ENCODE peak calls at places on chromosomes 11 and 22, in eight cellular contexts. W is fibroblast of lung, H is neural progenitor cell, T is MM.1S, L is tibial artery, R is HCT116, C is dorsolateral prefrontal cortex, N is stomach. X is an unnamed sample.

GRCh38 chr11:34652191-34652958 is 31.5 kb downstream of the EHF start:
- DNase-seq in W (no peak), H (no peak), T (no peak), L (no peak), R (no peak), C (no peak), N (no peak), X (no peak)

GRCh38 chr11:118476676-118477075 is 40.4 kb downstream of the KMT2A start:
- DNase-seq in W (peak; percentile 46), H (no peak), T (no peak), L (no peak), R (no peak), C (no peak), N (no peak), X (no peak)

GRCh38 chr11:61716478-61717285 is 35.8 kb upstream of the MYRF start:
- DNase-seq in W (no peak), H (no peak), T (no peak), L (no peak), R (no peak), C (no peak), N (no peak), X (no peak)

GRCh38 chr11:119591836-119592310 is 137.1 kb downstream of the NECTIN1 start:
- DNase-seq in W (no peak), H (no peak), T (no peak), L (no peak), R (no peak), C (no peak), N (no peak), X (no peak)

GRCh38 chr11:33613404-33613803 is 87.2 kb downstream of the C11orf91 start:
- DNase-seq in W (no peak), H (no peak), T (no peak), L (no peak), R (no peak), C (no peak), N (no peak), X (no peak)

GRCh38 chr11:8593455-8593854 is 573 bp downstream of the STK33 start:
- DNase-seq in W (no peak), H (no peak), T (peak; percentile 33), L (no peak), R (no peak), C (no peak), N (no peak), X (no peak)

GRCh38 chr11:112412383-112412782 is 151.7 kb upstream of the PLET1 start:
- DNase-seq in W (no peak), H (no peak), T (no peak), L (no peak), R (no peak), C (no peak), N (no peak), X (no peak)

GRCh38 chr11:35418847-35419712 is at the start of gene SLC1A2:
- DNase-seq in W (no peak), H (peak; percentile 82), T (peak; percentile 28), L (no peak), R (no peak), C (no peak), N (no peak), X (no peak)

GRCh38 chr11:74689666-74690065 is 41.6 kb downstream of the CHRDL2 start:
- DNase-seq in W (peak; percentile 68), H (no peak), T (no peak), L (no peak), R (no peak), C (no peak), N (no peak), X (no peak)

GRCh38 chr22:27961182-27961581 is 42.1 kb upstream of the PITPNB start:
- DNase-seq in W (no peak), H (no peak), T (no peak), L (no peak), R (no peak), C (no peak), N (no peak), X (no peak)

GRCh38 chr22:39489094-39490068 is 12.7 kb upstream of the MIEF1 start:
- DNase-seq in W (no peak), H (no peak), T (no peak), L (no peak), R (no peak), C (no peak), N (no peak), X (no peak)

GRCh38 chr11:8361664-8362210 is 98.1 kb upstream of the LMO1 start:
- DNase-seq in W (no peak), H (no peak), T (no peak), L (no peak), R (no peak), C (no peak), N (no peak), X (no peak)

GRCh38 chr11:58505849-58506248 is 2.1 kb downstream of the OR5B21 start:
- DNase-seq in W (no peak), H (no peak), T (no peak), L (no peak), R (no peak), C (no peak), N (no peak), X (no peak)

GRCh38 chr11:123137496-123138270 is 57.4 kb downstream of the CLMP start:
- DNase-seq in W (peak; percentile 88), H (peak; percentile 75), T (no peak), L (peak; percentile 90), R (no peak), C (peak; percentile 26), N (peak; percentile 47), X (peak; percentile 89)

GRCh38 chr11:126808851-126809250 is 191.7 kb downstream of the KIRREL3 start:
- DNase-seq in W (no peak), H (no peak), T (no peak), L (no peak), R (no peak), C (peak; percentile 48), N (no peak), X (no peak)

GRCh38 chr22:23098718-23099524 is 28.6 kb downstream of the GNAZ start:
- DNase-seq in W (no peak), H (no peak), T (no peak), L (peak; percentile 80), R (no peak), C (peak; percentile 68), N (peak; percentile 85), X (peak; percentile 70)

GRCh38 chr11:117222991-117223740 is 8.7 kb downstream of the PCSK7 start:
- DNase-seq in W (no peak), H (no peak), T (no peak), L (no peak), R (no peak), C (no peak), N (no peak), X (no peak)

GRCh38 chr11:32343325-32344008 is 91.9 kb downstream of the WT1 start:
- DNase-seq in W (no peak), H (no peak), T (peak; percentile 45), L (no peak), R (no peak), C (no peak), N (no peak), X (no peak)

GRCh38 chr11:32353884-32354283 is 81.5 kb downstream of the WT1 start:
- DNase-seq in W (no peak), H (no peak), T (no peak), L (no peak), R (no peak), C (no peak), N (no peak), X (no peak)

GRCh38 chr11:32348502-32348901 is 86.8 kb downstream of the WT1 start:
- DNase-seq in W (no peak), H (no peak), T (no peak), L (no peak), R (no peak), C (no peak), N (no peak), X (no peak)
- H3K27me3 ChIP-seq in W (no peaks in the 10 kb centered on the region), H (no peaks in the 10 kb centered on the region), T (no peaks in the 10 kb centered on the region), L (peaks cover 12% of the 10 kb centered on the region), R (no peaks in the 10 kb centered on the region), C (no peaks in the 10 kb centered on the region), N (no peaks in the 10 kb centered on the region), X (peaks cover 64% of the 10 kb centered on the region)

GRCh38 chr11:77067776-77068460 is 1.1 kb downstream of the CAPN5 start:
- DNase-seq in W (no peak), H (no peak), T (no peak), L (peak; percentile 54), R (no peak), C (peak; percentile 19), N (no peak), X (no peak)

GRCh38 chr11:77068461-77069335 is 1.9 kb downstream of the CAPN5 start:
- DNase-seq in W (no peak), H (no peak), T (no peak), L (peak; percentile 53), R (no peak), C (peak; percentile 21), N (no peak), X (no peak)

GRCh38 chr11:77064648-77065217 is 2.0 kb upstream of the CAPN5 start:
- DNase-seq in W (no peak), H (no peak), T (no peak), L (peak; percentile 45), R (no peak), C (peak; percentile 16), N (no peak), X (no peak)

GRCh38 chr11:77065878-77066228 is 918 bp upstream of the CAPN5 start:
- DNase-seq in W (peak; percentile 83), H (peak; percentile 48), T (no peak), L (no peak), R (no peak), C (no peak), N (no peak), X (peak; percentile 41)

GRCh38 chr11:77066229-77067023 is at the start of gene CAPN5:
- DNase-seq in W (peak; percentile 92), H (peak; percentile 98), T (peak; percentile 88), L (peak; percentile 95), R (peak; percentile 65), C (peak; percentile 81), N (peak; percentile 94), X (peak; percentile 92)
- TF ChIP-seq CTCF in W (peak; percentile 11), H (peak; percentile 50), T (peak; percentile 31), L (peak; percentile 53), R (peak; percentile 15), C (peak; percentile 46), N (no peak), X (peak; percentile 43)

GRCh38 chr22:17369553-17370035 is 334 bp downstream of the CECR2 start:
- DNase-seq in W (peak; percentile 48), H (peak; percentile 88), T (peak; percentile 41), L (no peak), R (no peak), C (no peak), N (no peak), X (peak; percentile 38)
- H3K27ac ChIP-seq in W (no peak overlapping the region), H (peak overlapping the region; percentile 96), T (no peak overlapping the region), L (no peak overlapping the region), R (peak overlapping the region; percentile 66), C (peak overlapping the region; percentile 49), N (no peak overlapping the region), X (peak overlapping the region; percentile 88)

DNA sequence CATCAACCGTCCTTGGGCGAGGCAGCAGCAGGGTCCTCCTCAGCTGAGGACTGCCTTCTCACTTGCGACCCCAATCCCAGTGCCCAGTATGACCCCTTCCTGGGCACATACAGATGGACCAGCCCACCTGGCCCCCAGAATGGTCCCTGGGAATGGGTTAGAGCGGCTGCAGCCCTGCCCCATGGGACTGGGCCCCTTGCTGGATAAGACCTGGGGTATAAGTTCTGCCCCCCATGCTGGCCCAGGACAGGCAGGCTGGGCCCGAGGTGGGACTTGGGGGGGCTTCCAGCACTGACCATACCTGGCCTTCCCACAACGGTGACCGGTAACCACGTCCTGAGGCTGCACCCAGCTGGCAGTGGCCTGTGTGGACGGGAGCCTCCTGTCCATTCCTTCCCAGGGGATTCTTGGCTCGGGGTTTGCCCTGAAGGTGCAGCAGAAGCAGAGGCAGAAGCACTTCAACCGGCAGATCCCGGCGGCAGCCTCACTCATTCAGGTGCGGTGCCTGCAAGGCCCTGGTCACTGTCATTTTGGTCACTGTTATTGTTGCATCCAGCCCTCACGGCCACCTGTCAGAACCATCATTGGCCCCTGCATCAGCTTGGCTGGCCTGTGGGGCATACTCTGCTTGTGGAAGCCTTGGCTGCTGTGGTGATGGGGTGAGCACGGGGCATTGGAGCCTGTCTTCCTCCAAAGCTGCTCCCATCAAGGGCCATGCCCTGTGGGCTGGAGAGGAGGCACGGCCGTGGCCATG is 114.8 kb downstream of the KCNQ1OT1 start:
- DNase-seq in W (no peak), H (no peak), T (no peak), L (peak; percentile 57), R (no peak), C (peak; percentile 15), N (peak; percentile 24), X (peak; percentile 11)
- H3K27me3 ChIP-seq in W (no peaks in the 10 kb centered on the region), H (peaks cover 36% of the 10 kb centered on the region), T (no peaks in the 10 kb centered on the region), L (peaks cover 3% of the 10 kb centered on the region), R (no peaks in the 10 kb centered on the region), C (no peaks in the 10 kb centered on the region), N (no peaks in the 10 kb centered on the region), X (no peaks in the 10 kb centered on the region)

X was measured in left ventricle myocardium inferior.